ENCODE peak calls at places on chromosomes 16 and 17, in four cellular contexts. V is WTC11, F is astrocyte of the spinal cord, E is GM20000. L is an unnamed sample.

GRCh38 chr16:21150375-21151001 is at the start of gene DNAH3:
- DNase-seq in V (no peak), F (no peak), E (no peak), L (no peak)

GRCh38 chr17:13590441-13590840 is 11.3 kb downstream of the HS3ST3A1 start:
- DNase-seq in V (no peak), F (peak), E (no peak), L (no peak)

GRCh38 chr17:38352245-38353083 is 820 bp downstream of the SOCS7 start:
- DNase-seq in V (peak), F (peak), E (peak), L (peak)

GRCh38 chr17:21304091-21304490 is 19.6 kb downstream of the MAP2K3 start:
- DNase-seq in V (no peak), F (no peak), E (peak), L (no peak)

GRCh38 chr16:52496051-52496876 is 50.7 kb downstream of the TOX3 start:
- DNase-seq in V (no peak), F (no peak), E (no peak), L (no peak)

GRCh38 chr17:50173335-50173941 is 7.6 kb downstream of the SGCA start:
- DNase-seq in V (no peak), F (peak), E (no peak), L (no peak)

GRCh38 chr17:6035801-6036394 is 34.3 kb upstream of the WSCD1 start:
- DNase-seq in V (no peak), F (no peak), E (no peak), L (no peak)

GRCh38 chr17:21214777-21215541 is 998 bp upstream of the TMEM11 start:
- DNase-seq in V (peak), F (no peak), E (peak), L (peak)

GRCh38 chr17:50684612-50685333 is 22.9 kb downstream of the ANKRD40 start:
- DNase-seq in V (peak), F (no peak), E (no peak), L (no peak)

DNA sequence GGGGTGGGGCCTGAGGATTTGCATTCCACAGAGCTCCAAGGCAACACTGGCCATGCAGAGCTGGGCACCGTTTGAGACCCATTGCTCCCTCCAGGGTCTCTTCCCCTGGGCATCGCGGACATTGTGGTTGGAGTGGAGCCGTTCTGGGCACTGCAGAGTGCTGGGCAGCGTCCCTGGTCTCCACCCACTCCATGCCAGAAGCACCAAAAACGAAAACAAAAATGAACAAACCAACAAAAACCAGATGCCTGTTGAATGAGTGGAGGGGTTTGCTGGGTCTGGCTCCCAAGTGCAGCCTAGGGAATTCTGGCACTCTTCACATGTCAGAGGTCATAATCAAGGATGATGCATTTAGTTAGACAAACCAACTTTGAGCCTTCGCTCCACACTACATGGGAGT is 17.9 kb downstream of the WNT9B start:
- DNase-seq in V (no peak), F (no peak), E (no peak), L (no peak)
- TF ChIP-seq CTCF in V (no peak), F (no peak), E (no peak), L (no peak)

DNA sequence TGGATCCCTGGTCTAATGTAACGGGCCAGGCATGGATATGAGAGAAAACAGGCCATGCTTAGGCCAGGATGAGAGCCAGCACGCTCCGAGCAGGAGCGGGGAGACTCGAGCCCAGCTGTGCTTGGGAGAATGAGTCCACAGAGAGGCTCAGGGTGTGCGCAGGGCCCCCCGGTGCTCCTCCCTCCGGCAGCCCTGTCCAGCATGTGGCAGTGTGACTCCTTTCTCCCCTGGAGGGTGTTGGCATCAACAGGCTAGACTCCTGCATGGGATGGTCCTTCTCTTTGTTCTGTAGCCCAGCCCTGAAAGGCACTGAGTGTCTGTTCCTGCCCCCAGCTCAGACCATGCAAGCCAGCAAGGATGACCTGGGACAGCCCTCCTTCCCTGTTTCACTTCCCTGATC is 23.4 kb downstream of the PGS1 start:
- DNase-seq in V (no peak), F (no peak), E (no peak), L (no peak)
- TF ChIP-seq CTCF in V (no peak), F (no peak), E (no peak), L (no peak)

GRCh38 chr16:57106767-57107166 is 14.4 kb downstream of the CPNE2 start:
- DNase-seq in V (no peak), F (no peak), E (no peak), L (peak)
- TF ChIP-seq CTCF in V (no peak), F (no peak), E (no peak), L (no peak)

DNA sequence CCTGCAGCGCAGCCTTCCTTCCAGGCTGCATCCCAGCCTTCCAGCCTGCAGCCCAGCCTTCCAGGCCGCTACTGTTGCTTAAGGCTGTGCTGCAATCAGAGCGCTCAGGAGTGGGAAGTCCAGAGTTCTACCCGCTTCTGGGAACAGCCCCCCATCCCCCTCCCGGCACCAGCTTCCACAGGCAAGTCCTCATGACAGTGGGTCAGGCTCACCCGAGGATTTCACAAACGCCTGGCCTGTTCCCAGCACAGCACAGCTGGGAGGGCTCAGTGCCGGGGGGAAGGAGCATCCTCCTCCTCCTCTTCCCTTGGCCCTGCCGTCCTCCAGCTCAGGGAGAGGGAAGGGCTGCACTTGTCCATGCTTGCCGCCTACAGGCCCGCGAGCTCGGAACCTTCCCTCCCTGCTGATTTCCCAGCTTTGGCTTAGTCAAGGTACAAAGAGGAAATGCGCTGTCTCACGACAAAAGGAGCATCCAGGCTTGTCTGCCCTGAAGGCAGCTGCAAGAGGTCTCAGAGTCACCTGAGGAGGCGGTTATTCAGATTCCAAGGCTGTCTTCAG is 8.3 kb downstream of the SOCS3 start:
- DNase-seq in V (peak), F (peak), E (no peak), L (no peak)
- TF ChIP-seq CTCF in V (no peak), F (no peak), E (no peak), L (no peak)

GRCh38 chr17:59427425-59427921 is 96.0 kb downstream of the YPEL2 start:
- DNase-seq in V (no peak), F (peak), E (no peak), L (peak)
- TF ChIP-seq CTCF in V (no peak), F (no peak), E (no peak), L (peak)

DNA sequence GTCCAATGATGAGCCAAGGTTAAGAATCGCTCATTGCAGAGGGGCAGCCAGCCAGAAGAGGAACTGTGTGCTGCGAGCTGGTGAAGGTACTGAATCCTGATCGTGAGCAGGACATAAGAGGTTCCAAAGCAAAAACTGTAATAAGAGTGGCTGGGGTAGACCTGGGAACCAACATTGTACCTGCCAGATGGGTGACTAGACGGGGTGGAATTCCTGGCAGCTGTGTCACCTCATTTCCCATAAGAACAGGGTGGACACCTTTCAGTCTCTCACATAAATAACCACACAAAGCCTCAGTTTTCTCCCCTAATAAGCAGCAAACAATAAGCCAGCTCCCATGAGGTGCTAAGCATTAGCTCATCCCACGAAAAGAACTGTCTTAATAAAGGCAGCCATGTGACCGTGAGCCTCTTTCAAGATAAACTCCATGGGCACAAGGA is 290.3 kb downstream of the SOX9 start:
- DNase-seq in V (no peak), F (peak), E (no peak), L (no peak)
- TF ChIP-seq CTCF in V (no peak), F (no peak), E (no peak), L (no peak)

GRCh38 chr16:86044881-86045600 is 146.1 kb downstream of the IRF8 start:
- DNase-seq in V (no peak), F (no peak), E (no peak), L (peak)

GRCh38 chr16:86042996-86043725 is 144.2 kb downstream of the IRF8 start:
- DNase-seq in V (no peak), F (no peak), E (no peak), L (no peak)

GRCh38 chr16:86046026-86046713 is 147.2 kb downstream of the IRF8 start:
- DNase-seq in V (no peak), F (no peak), E (no peak), L (no peak)

GRCh38 chr16:86045601-86045971 is 146.6 kb downstream of the IRF8 start:
- DNase-seq in V (no peak), F (no peak), E (no peak), L (no peak)

GRCh38 chr16:86044241-86044671 is 145.3 kb downstream of the IRF8 start:
- DNase-seq in V (peak), F (peak), E (peak), L (peak)
- TF ChIP-seq CTCF in V (peak), F (peak), E (peak), L (peak)

GRCh38 chr16:4261557-4262172 is 11.2 kb downstream of the TFAP4 start:
- DNase-seq in V (peak), F (peak), E (peak), L (peak)
- TF ChIP-seq CTCF in V (peak), F (peak), E (peak), L (peak)

GRCh38 chr17:37137070-37137610 is 188.4 kb downstream of the AATF start:
- DNase-seq in V (no peak), F (no peak), E (no peak), L (no peak)
- TF ChIP-seq CTCF in V (no peak), F (no peak), E (no peak), L (no peak)

DNA sequence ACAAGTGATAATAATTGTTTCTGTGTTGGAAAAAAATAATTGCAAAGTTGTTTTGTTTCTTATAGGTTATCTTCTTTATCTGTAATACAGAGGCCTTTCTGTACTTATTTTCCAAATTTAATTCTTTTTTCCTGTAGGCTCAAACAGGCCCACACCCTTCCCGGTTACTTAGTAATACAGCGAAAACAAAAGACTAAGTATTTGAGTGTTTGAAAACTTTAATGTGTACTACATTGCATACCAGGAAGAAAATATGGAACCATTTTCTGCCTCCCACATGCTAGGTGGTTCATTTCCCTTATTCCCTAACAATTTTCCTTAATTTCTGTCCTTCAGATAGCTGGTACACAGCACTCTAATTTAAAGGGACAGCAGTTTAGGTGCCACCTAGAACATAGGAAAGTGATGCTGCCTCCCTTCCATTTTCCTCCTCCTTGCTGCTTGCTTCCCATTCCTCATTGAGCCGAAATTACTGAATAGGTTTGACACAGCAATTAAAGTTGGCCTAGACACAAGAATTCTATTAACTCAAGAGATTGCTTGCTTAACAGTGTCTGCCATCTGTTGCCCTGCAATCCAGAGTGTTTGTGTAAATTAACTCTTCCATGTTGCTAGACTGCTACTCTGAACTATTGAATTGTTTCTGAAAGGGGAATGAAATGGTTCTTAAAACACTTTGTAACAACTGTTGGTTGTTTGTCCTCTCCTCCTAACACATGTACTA is 24.2 kb downstream of the CYB5B start:
- DNase-seq in V (no peak), F (peak), E (no peak), L (no peak)
- TF ChIP-seq CTCF in V (no peak), F (no peak), E (no peak), L (no peak)